ENCODE peak calls at places on chromosomes 6 and 20, in five cellular contexts. W is stimulated activated CD4-positive, alpha-beta T cell treated with anti-CD3 and anti-CD28 coated beads, Interleukin-2, amount 100 ng/mL, for 48 hours; K is effector memory CD8-positive, alpha-beta T cell; I is T-helper 1 cell; R is tibial artery. G is an unnamed sample.

GRCh38 chr6:25579902-25580495 is 72.0 kb upstream of the SCGN start:
- DNase-seq in W (no peak), K (no peak), I (no peak), R (no peak), G (no peak)

GRCh38 chr6:89828988-89829590 is 591 bp upstream of the CASP8AP2 start:
- DNase-seq in W (no peak), K (peak), I (no peak), R (no peak), G (no peak)

GRCh38 chr20:57598060-57598459 is 22.2 kb downstream of the ZBP1 start:
- DNase-seq in W (no peak), K (no peak), I (no peak), R (no peak), G (no peak)

GRCh38 chr6:20686142-20686541 is 151.9 kb downstream of the CDKAL1 start:
- DNase-seq in W (no peak), K (no peak), I (no peak), R (no peak), G (no peak)

GRCh38 chr6:73523434-73524123 is 2.7 kb upstream of the EEF1A1 start:
- DNase-seq in W (peak), K (peak), I (peak), R (peak), G (peak)

GRCh38 chr6:145247677-145248419 is 487.5 kb downstream of the EPM2A start:
- DNase-seq in W (no peak), K (no peak), I (no peak), R (no peak), G (no peak)

GRCh38 chr6:89180112-89180511 is 34.3 kb downstream of the PM20D2 start:
- DNase-seq in W (no peak), K (no peak), I (no peak), R (no peak), G (no peak)

GRCh38 chr6:97405818-97406409 is 122.9 kb upstream of the MMS22L start:
- DNase-seq in W (no peak), K (no peak), I (no peak), R (no peak), G (no peak)

GRCh38 chr20:50967621-50968020 is 9.0 kb downstream of the MOCS3 start:
- DNase-seq in W (no peak), K (no peak), I (no peak), R (no peak), G (no peak)

GRCh38 chr6:38512211-38512610 is 127.5 kb downstream of the BTBD9 start:
- DNase-seq in W (no peak), K (no peak), I (no peak), R (no peak), G (no peak)

GRCh38 chr20:38861071-38861401 is 55.5 kb downstream of the PPP1R16B start:
- DNase-seq in W (no peak), K (no peak), I (no peak), R (no peak), G (no peak)

GRCh38 chr6:17630511-17631073 is 30.5 kb downstream of the FAM8A1 start:
- DNase-seq in W (no peak), K (no peak), I (no peak), R (no peak), G (no peak)

GRCh38 chr6:11273406-11274065 is 41.1 kb upstream of the NEDD9 start:
- DNase-seq in W (no peak), K (no peak), I (no peak), R (no peak), G (no peak)

GRCh38 chr20:57899554-57899953 is 189.7 kb upstream of the PMEPA1 start:
- DNase-seq in W (no peak), K (no peak), I (no peak), R (no peak), G (no peak)

GRCh38 chr6:138105880-138106664 is 1.1 kb downstream of the PERP start:
- DNase-seq in W (no peak), K (no peak), I (no peak), R (no peak), G (no peak)

GRCh38 chr20:2089447-2089846 is 12.2 kb upstream of the STK35 start:
- DNase-seq in W (no peak), K (no peak), I (no peak), R (no peak), G (no peak)

GRCh38 chr6:26304213-26305096 is 60.5 kb upstream of the BTN3A2 start:
- DNase-seq in W (no peak), K (peak), I (peak), R (peak), G (no peak)

GRCh38 chr6:63351995-63352586 is 32.3 kb upstream of the LGSN start:
- DNase-seq in W (no peak), K (no peak), I (no peak), R (no peak), G (no peak)

GRCh38 chr6:29426654-29427053 is 11.9 kb downstream of the OR12D1 start:
- DNase-seq in W (no peak), K (no peak), I (no peak), R (no peak), G (no peak)

GRCh38 chr6:161033667-161034066 is 42.1 kb downstream of the MAP3K4 start:
- DNase-seq in W (no peak), K (no peak), I (no peak), R (no peak), G (no peak)

GRCh38 chr6:152484806-152485205 is 152.4 kb downstream of the SYNE1 start:
- DNase-seq in W (no peak), K (no peak), I (no peak), R (no peak), G (no peak)

GRCh38 chr20:50588034-50588736 is 78.0 kb downstream of the PTPN1 start:
- DNase-seq in W (peak), K (peak), I (peak), R (peak), G (peak)

G was measured in gastrocnemius medialis.